ENCODE peak calls at places on chromosomes 5 and 9, in six cellular contexts. G, W, C, Z, H and M are unnamed samples.

GRCh38 chr9:8062459-8062858 is 262.9 kb upstream of the DMAC1 start:
- DNase-seq in W (no peak), G (no peak), C (no peak), Z (no peak), H (no peak), M (no peak)

GRCh38 chr9:18009902-18010301 is 431.0 kb downstream of the SH3GL2 start:
- DNase-seq in Z (no peak), C (no peak), H (no peak), W (no peak), G (no peak), M (no peak)

GRCh38 chr9:136465500-136466154 is 17.2 kb downstream of the SEC16A start:
- DNase-seq in W (no peak), G (no peak), H (no peak), C (no peak), Z (no peak), M (no peak)

GRCh38 chr9:86975086-86975485 is 27.8 kb upstream of the GAS1 start:
- DNase-seq in W (no peak), Z (no peak), H (no peak), G (no peak), C (no peak), M (no peak)

GRCh38 chr9:37984672-37985611 is 81.0 kb upstream of the SLC25A51 start:
- DNase-seq in W (no peak), C (no peak), H (no peak), G (no peak), Z (no peak), M (no peak)

GRCh38 chr5:175629231-175629630 is 28.6 kb upstream of the HRH2 start:
- DNase-seq in Z (no peak), H (no peak), G (no peak), C (no peak), W (no peak), M (no peak)

GRCh38 chr9:97528529-97529230 is 27.2 kb downstream of the TMOD1 start:
- DNase-seq in Z (no peak), C (peak), G (peak), H (no peak), W (no peak), M (no peak)

GRCh38 chr5:68344447-68345111 is 129.0 kb downstream of the PIK3R1 start:
- DNase-seq in C (no peak), W (no peak), G (no peak), Z (no peak), H (no peak), M (no peak)

GRCh38 chr5:81232449-81233079 is 558 bp upstream of the CKMT2 start:
- DNase-seq in Z (no peak), W (no peak), G (peak), H (peak), C (no peak), M (no peak)

GRCh38 chr9:4538621-4539020 is 48.4 kb downstream of the SLC1A1 start:
- DNase-seq in G (no peak), C (no peak), W (no peak), H (no peak), Z (no peak), M (peak)

GRCh38 chr9:137592767-137593166 is 2.5 kb upstream of the ZMYND19 start:
- DNase-seq in Z (no peak), H (no peak), W (no peak), C (no peak), G (no peak), M (no peak)

GRCh38 chr9:131755541-131756198 is 15.8 kb upstream of the RAPGEF1 start:
- DNase-seq in Z (no peak), G (peak), W (no peak), H (peak), C (no peak), M (peak)

GRCh38 chr9:38226491-38226951 is 157.5 kb upstream of the SHB start:
- DNase-seq in Z (no peak), C (no peak), W (no peak), G (no peak), H (peak), M (no peak)

GRCh38 chr9:89744730-89745129 is 139.9 kb downstream of the GADD45G start:
- DNase-seq in W (no peak), G (no peak), C (no peak), H (no peak), Z (no peak), M (no peak)

GRCh38 chr9:97852001-97852398 is 1.0 kb upstream of the FOXE1 start:
- DNase-seq in W (no peak), Z (no peak), C (no peak), H (no peak), G (peak), M (no peak)

GRCh38 chr5:159415301-159415937 is 85.1 kb upstream of the IL12B start:
- DNase-seq in Z (no peak), H (no peak), G (no peak), W (no peak), C (no peak), M (no peak)

GRCh38 chr5:10566556-10567068 is 2.7 kb downstream of the ANKRD33B start:
- DNase-seq in C (no peak), H (no peak), G (no peak), W (no peak), Z (no peak), M (no peak)

GRCh38 chr5:113678924-113679575 is 165.6 kb downstream of the YTHDC2 start:
- DNase-seq in C (no peak), Z (peak), W (peak), H (peak), G (peak), M (peak)

GRCh38 chr9:86464242-86464641 is 110.0 kb upstream of the TUT7 start:
- DNase-seq in Z (no peak), W (no peak), G (no peak), C (no peak), H (no peak), M (no peak)

GRCh38 chr9:14654932-14655331 is 38.3 kb downstream of the ZDHHC21 start:
- DNase-seq in C (no peak), W (no peak), Z (no peak), G (no peak), H (no peak), M (no peak)

GRCh38 chr5:80860934-80861613 is 99.1 kb upstream of the RASGRF2 start:
- DNase-seq in Z (no peak), H (no peak), C (no peak), G (no peak), W (no peak), M (no peak)

GRCh38 chr5:58405175-58405574 is 54.7 kb downstream of the PLK2 start:
- DNase-seq in W (no peak), C (no peak), G (no peak), H (no peak), Z (no peak), M (no peak)

GRCh38 chr5:116365006-116365496 is 209.6 kb downstream of the SEMA6A start:
- DNase-seq in G (no peak), H (no peak), W (peak), Z (no peak), C (no peak), M (no peak)

GRCh38 chr5:39570418-39571027 is 145.7 kb upstream of the DAB2 start:
- DNase-seq in Z (no peak), C (no peak), H (peak), W (no peak), G (no peak), M (peak)

GRCh38 chr5:151315998-151316597 is 12.5 kb upstream of the SLC36A3 start:
- DNase-seq in H (peak), G (peak), Z (peak), W (peak), C (peak), M (peak)

GRCh38 chr9:72443855-72444254 is 77.6 kb upstream of the TMC1 start:
- DNase-seq in Z (peak), H (no peak), C (peak), G (no peak), W (peak), M (no peak)

GRCh38 chr9:128211551-128212281 is 8.5 kb downstream of the DNM1 start:
- DNase-seq in H (no peak), C (no peak), W (no peak), Z (no peak), G (no peak), M (no peak)

GRCh38 chr5:177524941-177525655 is 8.3 kb upstream of the DDX41 start:
- DNase-seq in Z (no peak), C (no peak), W (no peak), G (no peak), H (no peak), M (no peak)

GRCh38 chr5:27516437-27516836 is 478.1 kb upstream of the CDH9 start:
- DNase-seq in H (no peak), Z (no peak), G (no peak), W (no peak), C (no peak), M (no peak)

GRCh38 chr5:78335976-78336375 is 24.4 kb upstream of the SCAMP1 start:
- DNase-seq in C (no peak), Z (no peak), H (no peak), W (no peak), G (no peak), M (peak)

GRCh38 chr9:114238919-114239879 is 83.7 kb upstream of the ORM1 start:
- DNase-seq in Z (no peak), C (no peak), G (no peak), W (no peak), H (peak), M (peak)

GRCh38 chr9:3879731-3880493 is 354.1 kb upstream of the RFX3 start:
- DNase-seq in H (no peak), C (no peak), W (no peak), Z (no peak), G (no peak), M (peak)

GRCh38 chr9:118643118-118643517 is 726.1 kb downstream of the BRINP1 start:
- DNase-seq in H (no peak), Z (no peak), C (no peak), G (peak), W (no peak), M (no peak)

GRCh38 chr5:123012321-123012720 is 24.2 kb downstream of the PPIC start:
- DNase-seq in H (no peak), Z (no peak), C (no peak), W (no peak), G (no peak), M (no peak)

DNA sequence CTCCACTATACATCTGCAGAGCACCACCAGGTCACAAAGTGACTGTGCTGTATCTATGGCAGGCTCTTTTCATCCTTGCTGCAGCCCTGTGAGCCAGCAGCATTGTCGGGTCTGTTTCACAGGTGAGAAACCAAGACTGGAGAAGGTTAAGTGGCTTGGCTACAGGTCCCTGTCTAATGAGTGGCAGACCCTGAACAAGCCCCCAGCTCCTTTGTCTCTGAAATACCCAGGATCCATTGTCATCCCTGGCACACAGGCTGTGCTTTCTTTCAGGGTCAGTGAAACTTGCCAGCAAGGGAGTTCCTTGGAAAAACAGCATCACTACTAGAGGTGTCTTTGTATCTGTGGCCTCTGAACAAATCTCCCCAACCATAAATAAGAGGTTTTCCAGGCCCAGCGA is 27.6 kb upstream of the CXCL14 start:
- DNase-seq in G (peak), H (no peak), W (no peak), Z (no peak), C (no peak), M (no peak)
- TF ChIP-seq TAF1 in G (no peak), H (no peak), W (no peak), Z (no peak), C (no peak), M (no peak)

GRCh38 chr5:74338101-74338388 is 302.5 kb downstream of the ENC1 start:
- DNase-seq in C (no peak), H (no peak), W (no peak), Z (no peak), G (no peak), M (no peak)

GRCh38 chr5:74341221-74341620 is 299.3 kb downstream of the ENC1 start:
- DNase-seq in G (no peak), C (no peak), Z (no peak), H (no peak), W (no peak), M (no peak)

GRCh38 chr5:74342948-74343682 is 297.4 kb downstream of the ENC1 start:
- DNase-seq in W (no peak), H (no peak), C (no peak), Z (no peak), G (no peak), M (no peak)

GRCh38 chr5:74342189-74342588 is 298.3 kb downstream of the ENC1 start:
- DNase-seq in C (no peak), W (no peak), H (no peak), G (no peak), Z (no peak), M (no peak)

GRCh38 chr5:74340476-74340875 is 300.1 kb downstream of the ENC1 start:
- DNase-seq in W (no peak), G (no peak), C (no peak), H (no peak), Z (no peak), M (no peak)
- TF ChIP-seq TAF1 in W (no peak), G (no peak), C (no peak), H (no peak), Z (no peak), M (no peak)

GRCh38 chr9:105006514-105006913 is 78.6 kb upstream of the ABCA1 start:
- DNase-seq in W (no peak), Z (no peak), H (no peak), G (no peak), C (no peak), M (no peak)

GRCh38 chr9:105004466-105005090 is 76.6 kb upstream of the ABCA1 start:
- DNase-seq in G (no peak), C (no peak), W (no peak), H (no peak), Z (no peak), M (no peak)

DNA sequence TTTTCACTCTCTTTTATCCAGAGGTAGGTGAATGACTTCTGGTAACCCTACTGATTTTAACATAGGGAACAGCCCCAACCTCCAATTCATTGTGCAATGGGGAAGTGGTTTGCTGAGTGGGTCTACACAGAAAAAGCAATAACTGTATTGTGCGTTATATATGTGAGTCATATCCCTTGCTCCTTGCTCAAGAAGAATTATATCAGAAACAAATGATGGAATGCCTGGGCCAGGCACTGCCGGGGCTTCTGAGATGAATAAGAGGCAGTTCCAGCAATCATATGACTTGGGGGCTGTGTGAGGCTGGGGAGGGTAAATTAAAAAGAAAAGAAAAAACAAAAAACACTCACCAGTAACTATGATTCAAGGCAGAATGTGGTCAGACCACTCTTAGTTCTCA is 79.2 kb upstream of the ABCA1 start:
- DNase-seq in H (no peak), C (no peak), G (no peak), Z (no peak), W (no peak), M (no peak)
- TF ChIP-seq TAF1 in H (no peak), C (no peak), G (no peak), Z (no peak), W (no peak), M (no peak)

GRCh38 chr5:142869883-142870282 is 99.7 kb downstream of the ARHGAP26 start:
- DNase-seq in H (no peak), Z (no peak), G (no peak), C (no peak), W (no peak), M (no peak)
- TF ChIP-seq TAF1 in H (no peak), Z (no peak), G (no peak), C (no peak), W (no peak), M (no peak)

GRCh38 chr9:130433168-130433946 is 11.4 kb upstream of the ASS1 start:
- DNase-seq in C (no peak), Z (peak), H (no peak), G (peak), W (no peak), M (peak)
- TF ChIP-seq TAF1 in C (no peak), Z (no peak), H (no peak), G (no peak), W (no peak), M (no peak)

GRCh38 chr9:121714075-121714705 is 62.8 kb downstream of the DAB2IP start:
- DNase-seq in G (no peak), Z (no peak), C (no peak), H (no peak), W (no peak), M (no peak)
- TF ChIP-seq TAF1 in G (no peak), Z (no peak), C (no peak), H (no peak), W (no peak), M (no peak)

GRCh38 chr5:530001-530400 is 5.8 kb upstream of the SLC9A3 start:
- DNase-seq in Z (no peak), W (peak), C (no peak), G (no peak), H (no peak), M (no peak)

GRCh38 chr5:530556-530955 is 6.3 kb upstream of the SLC9A3 start:
- DNase-seq in G (no peak), Z (no peak), W (no peak), C (no peak), H (no peak), M (no peak)

GRCh38 chr5:532521-533242 is 8.4 kb upstream of the SLC9A3 start:
- DNase-seq in H (peak), W (no peak), Z (no peak), G (no peak), C (no peak), M (no peak)

GRCh38 chr5:531749-532315 is 7.6 kb upstream of the SLC9A3 start:
- DNase-seq in Z (no peak), G (no peak), C (no peak), H (no peak), W (no peak), M (no peak)

DNA sequence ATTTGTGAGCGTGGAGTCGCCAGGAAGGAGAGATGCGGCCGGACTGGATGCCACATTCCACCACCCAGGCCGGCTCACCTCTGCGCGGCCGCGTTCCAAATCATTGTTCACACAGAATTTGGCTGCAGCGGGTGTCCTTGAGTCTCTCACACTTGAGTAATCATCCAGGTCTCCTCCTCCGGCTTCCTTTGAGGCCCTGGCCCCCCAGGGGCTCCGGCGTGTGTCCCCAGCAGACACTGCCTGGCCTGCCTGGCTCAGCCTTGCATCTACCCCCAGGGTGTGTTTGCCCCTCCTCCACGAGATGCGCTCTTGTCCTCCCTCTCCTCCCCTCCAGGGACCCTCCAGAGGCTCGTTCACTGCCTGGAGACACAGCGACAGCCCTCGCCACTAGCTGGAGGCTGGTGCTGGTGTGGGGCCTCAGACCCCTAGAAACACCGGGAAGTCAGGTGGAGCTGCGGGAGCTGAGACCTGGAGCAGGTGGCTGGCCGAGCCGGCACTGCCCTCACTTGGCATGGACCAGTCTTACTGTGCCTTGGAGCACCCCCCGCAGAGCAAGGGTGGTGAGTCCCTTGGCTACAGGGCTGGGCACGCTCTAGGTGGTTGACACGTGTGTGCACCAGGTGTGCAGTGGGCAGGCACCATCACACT is 7.0 kb upstream of the SLC9A3 start:
- DNase-seq in H (no peak), W (no peak), C (no peak), Z (no peak), G (no peak), M (no peak)
- TF ChIP-seq TAF1 in H (no peak), W (no peak), C (no peak), Z (no peak), G (no peak), M (no peak)